ENCODE peak calls at places on chromosomes 13 and 19, in nine cellular contexts. E, A, Z, J, R, X, L, O and B are unnamed samples.

GRCh38 chr19:43725468-43725867 is 9.6 kb downstream of the IRGC start:
- DNase-seq in E (peak), A (no peak), Z (no peak), J (no peak), R (no peak), X (no peak), L (no peak), O (no peak), B (no peak)

GRCh38 chr13:73938375-73939070 is 195.7 kb downstream of the KLF12 start:
- DNase-seq in E (no peak), A (no peak), Z (peak), J (no peak), R (no peak), X (no peak), L (no peak), O (no peak), B (peak)

GRCh38 chr19:16527971-16528521 is 14.2 kb downstream of the CHERP start:
- DNase-seq in E (peak), A (peak), Z (no peak), J (no peak), R (no peak), X (no peak), L (peak), O (no peak), B (no peak)

GRCh38 chr13:40251343-40252032 is 415.0 kb downstream of the FOXO1 start:
- DNase-seq in E (no peak), A (no peak), Z (no peak), J (no peak), R (no peak), X (no peak), L (no peak), O (no peak), B (no peak)

GRCh38 chr19:34838248-34838647 is 65.2 kb upstream of the ZNF599 start:
- DNase-seq in E (no peak), A (no peak), Z (no peak), J (no peak), R (no peak), X (no peak), L (peak), O (no peak), B (no peak)

GRCh38 chr13:60146491-60146890 is 17.2 kb downstream of the DIAPH3 start:
- DNase-seq in E (no peak), A (no peak), Z (no peak), J (no peak), R (no peak), X (no peak), L (no peak), O (no peak), B (peak)

GRCh38 chr19:38952395-38953165 is 21.8 kb downstream of the MRPS12 start:
- DNase-seq in E (peak), A (peak), Z (no peak), J (no peak), R (peak), X (no peak), L (no peak), O (no peak), B (no peak)

GRCh38 chr13:108214511-108215383 is 589 bp downstream of the LIG4 start:
- DNase-seq in E (no peak), A (peak), Z (peak), J (no peak), R (peak), X (no peak), L (peak), O (no peak), B (no peak)